ENCODE peak calls at places on chromosomes 3 and 15, in five cellular contexts. I is GM23248, O is HepG2, Z is hepatocyte, F is mesendoderm. K is an unnamed sample. For H3K79me2, the result is how much of the 10 kb centered on the place peaks cover.

GRCh38 chr3:47414666-47415587 is 34.1 kb downstream of the PTPN23 start:
- DNase-seq in I (no peak), O (no peak), Z (no peak), F (no peak), K (no peak)

GRCh38 chr3:113147608-113148306 is 63.6 kb upstream of the BOC start:
- DNase-seq in Z (peak), O (no peak), F (no peak), I (no peak), K (no peak)

GRCh38 chr3:61560452-61561373 is 658 bp upstream of the PTPRG start:
- DNase-seq in Z (peak), F (peak), I (peak), O (peak), K (peak)

GRCh38 chr15:82108489-82109078 is 62.8 kb upstream of the MEX3B start:
- DNase-seq in O (peak), F (peak), Z (peak), I (peak), K (peak)

GRCh38 chr15:72511536-72511935 is 37.4 kb downstream of the ARIH1 start:
- DNase-seq in I (peak), Z (no peak), O (no peak), F (no peak), K (no peak)

GRCh38 chr3:105915524-105915923 is 46.7 kb upstream of the CBLB start:
- DNase-seq in Z (no peak), O (no peak), F (no peak), I (peak), K (no peak)

GRCh38 chr3:45776291-45776576 is 20.1 kb downstream of the SLC6A20 start:
- DNase-seq in O (no peak), I (no peak), Z (no peak), F (no peak), K (no peak)

GRCh38 chr3:27632431-27633223 is 89.5 kb downstream of the EOMES start:
- DNase-seq in I (peak), F (peak), O (peak), Z (peak), K (peak)

GRCh38 chr3:48564022-48564421 is 441 bp upstream of the UCN2 start:
- DNase-seq in O (peak), F (no peak), Z (no peak), I (peak), K (no peak)

GRCh38 chr3:122023335-122023734 is 1.3 kb upstream of the ILDR1 start:
- DNase-seq in Z (no peak), F (no peak), I (no peak), O (no peak), K (no peak)

GRCh38 chr3:111548060-111548459 is 6.1 kb downstream of the CD96 start:
- DNase-seq in F (no peak), I (peak), O (no peak), Z (no peak), K (no peak)
- H3K79me2 ChIP-seq in F (under half), I (under half), O (under half), Z (under half), K (under half)

GRCh38 chr3:42035007-42035406 is 56.1 kb upstream of the TRAK1 start:
- DNase-seq in O (no peak), Z (no peak), I (no peak), F (no peak), K (no peak)

GRCh38 chr3:42032693-42033349 is 58.3 kb upstream of the TRAK1 start:
- DNase-seq in O (peak), F (peak), Z (peak), I (peak), K (no peak)

GRCh38 chr3:42035816-42036482 is 55.2 kb upstream of the TRAK1 start:
- DNase-seq in I (no peak), O (no peak), F (no peak), Z (no peak), K (no peak)

GRCh38 chr3:42031808-42032475 is 59.2 kb upstream of the TRAK1 start:
- DNase-seq in F (peak), Z (no peak), I (peak), O (no peak), K (no peak)

GRCh38 chr3:42033741-42034140 is 57.4 kb upstream of the TRAK1 start:
- DNase-seq in O (no peak), I (peak), F (no peak), Z (no peak), K (no peak)
- H3K79me2 ChIP-seq in O (half or more), I (half or more), F (under half), Z (half or more), K (half or more)

DNA sequence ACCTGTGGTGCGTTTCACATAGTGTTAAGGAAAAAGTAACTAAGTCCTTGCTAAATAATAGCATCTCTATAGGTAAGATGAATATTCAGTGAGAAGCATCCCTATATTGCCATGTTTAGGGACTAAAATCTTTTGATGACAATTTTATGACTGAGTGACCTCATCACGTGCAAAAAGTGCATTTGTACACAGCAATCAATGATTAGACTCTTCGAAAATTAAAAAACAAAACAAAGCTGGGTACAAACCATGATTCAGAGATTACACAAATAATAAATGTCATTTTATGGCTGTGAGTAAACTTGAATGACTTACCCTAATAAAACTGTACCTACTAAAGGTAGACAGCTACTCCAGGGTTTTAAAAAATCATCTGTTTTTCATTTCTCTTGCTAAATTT is 505.3 kb downstream of the FOXP1 start:
- DNase-seq in I (no peak), F (no peak), Z (no peak), O (no peak), K (no peak)
- H3K79me2 ChIP-seq in I (under half), F (under half), Z (half or more), O (under half), K (under half)

GRCh38 chr15:90625037-90625436 is 92.1 kb upstream of the BLM start:
- DNase-seq in F (no peak), I (no peak), O (no peak), Z (no peak), K (no peak)
- H3K79me2 ChIP-seq in F (under half), I (under half), O (under half), Z (under half), K (under half)

DNA sequence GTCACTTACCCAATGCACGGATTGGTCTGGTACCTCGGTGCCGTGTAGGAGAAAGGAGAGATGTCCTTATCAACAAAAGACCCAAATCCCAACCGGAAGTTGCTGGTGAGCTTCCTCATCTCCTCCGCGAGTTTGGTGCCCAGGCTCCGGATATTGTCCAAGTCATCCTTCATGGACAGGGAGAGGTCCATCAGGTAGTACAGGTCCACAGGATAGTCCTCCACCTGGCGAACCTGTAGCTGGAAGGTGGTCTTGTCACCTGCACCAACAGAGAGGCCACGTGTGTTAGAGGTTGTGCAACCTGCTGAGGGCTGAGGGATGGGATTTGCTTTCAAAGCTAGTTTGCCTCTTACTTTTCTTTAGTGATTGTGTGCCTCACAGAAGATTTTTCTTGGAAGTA is 38.9 kb downstream of the ITGB5 start:
- DNase-seq in I (no peak), Z (no peak), F (no peak), O (no peak), K (no peak)
- H3K79me2 ChIP-seq in I (half or more), Z (under half), F (under half), O (under half), K (under half)